ENCODE peak calls at places on chromosomes 16 and 17, in six cellular contexts. J, G, D, A, Q and U are unnamed samples.

GRCh38 chr17:49588726-49589555 is 13.3 kb downstream of the NXPH3 start:
- DNase-seq in J (no peak), G (no peak), D (no peak), A (peak), Q (no peak), U (no peak)

GRCh38 chr17:62307196-62307595 is 73.2 kb upstream of the EFCAB3 start:
- DNase-seq in J (no peak), G (no peak), D (no peak), A (no peak), Q (no peak), U (no peak)

GRCh38 chr16:48906076-48906475 is 296.1 kb upstream of the N4BP1 start:
- DNase-seq in J (no peak), G (no peak), D (no peak), A (no peak), Q (no peak), U (no peak)

GRCh38 chr16:82753821-82754220 is 127.1 kb downstream of the CDH13 start:
- DNase-seq in J (no peak), G (no peak), D (no peak), A (peak), Q (no peak), U (no peak)

GRCh38 chr16:60929-61878 is 7.6 kb downstream of the SNRNP25 start:
- DNase-seq in J (no peak), G (no peak), D (no peak), A (no peak), Q (peak), U (no peak)

GRCh38 chr17:10243905-10244844 is 45.8 kb upstream of the GAS7 start:
- DNase-seq in J (no peak), G (no peak), D (no peak), A (no peak), Q (peak), U (no peak)

GRCh38 chr16:75497558-75497957 is 2.3 kb upstream of the CHST6 start:
- DNase-seq in J (no peak), G (no peak), D (no peak), A (peak), Q (no peak), U (no peak)

GRCh38 chr16:30142672-30143346 is 19.8 kb upstream of the MAPK3 start:
- DNase-seq in J (no peak), G (no peak), D (no peak), A (no peak), Q (no peak), U (no peak)

GRCh38 chr16:397736-398332 is 835 bp downstream of the NME4 start:
- DNase-seq in J (peak), G (no peak), D (peak), A (peak), Q (peak), U (peak)

GRCh38 chr16:5025171-5025632 is 8.5 kb downstream of the NAGPA start:
- DNase-seq in J (no peak), G (no peak), D (peak), A (no peak), Q (no peak), U (no peak)

GRCh38 chr16:5027086-5027485 is 6.6 kb downstream of the NAGPA start:
- DNase-seq in J (no peak), G (no peak), D (no peak), A (no peak), Q (no peak), U (no peak)

GRCh38 chr16:5022521-5022920 is 11.2 kb downstream of the NAGPA start:
- DNase-seq in J (no peak), G (no peak), D (no peak), A (no peak), Q (no peak), U (no peak)

GRCh38 chr16:5026664-5027063 is 7.1 kb downstream of the NAGPA start:
- DNase-seq in J (no peak), G (no peak), D (no peak), A (no peak), Q (no peak), U (no peak)

GRCh38 chr16:5024632-5025031 is 9.1 kb downstream of the NAGPA start:
- DNase-seq in J (no peak), G (no peak), D (no peak), A (peak), Q (no peak), U (no peak)
- TF ChIP-seq CTCF in J (no peak), G (no peak), D (peak), A (no peak), Q (no peak), U (no peak)

GRCh38 chr17:48258317-48258716 is 150.8 kb downstream of the SNX11 start:
- DNase-seq in J (no peak), G (no peak), D (no peak), A (no peak), Q (no peak), U (no peak)

GRCh38 chr17:48261297-48261880 is 153.8 kb downstream of the SNX11 start:
- DNase-seq in J (no peak), G (no peak), D (peak), A (no peak), Q (no peak), U (no peak)

GRCh38 chr17:48259710-48260291 is 152.2 kb downstream of the SNX11 start:
- DNase-seq in J (no peak), G (no peak), D (no peak), A (no peak), Q (no peak), U (no peak)

DNA sequence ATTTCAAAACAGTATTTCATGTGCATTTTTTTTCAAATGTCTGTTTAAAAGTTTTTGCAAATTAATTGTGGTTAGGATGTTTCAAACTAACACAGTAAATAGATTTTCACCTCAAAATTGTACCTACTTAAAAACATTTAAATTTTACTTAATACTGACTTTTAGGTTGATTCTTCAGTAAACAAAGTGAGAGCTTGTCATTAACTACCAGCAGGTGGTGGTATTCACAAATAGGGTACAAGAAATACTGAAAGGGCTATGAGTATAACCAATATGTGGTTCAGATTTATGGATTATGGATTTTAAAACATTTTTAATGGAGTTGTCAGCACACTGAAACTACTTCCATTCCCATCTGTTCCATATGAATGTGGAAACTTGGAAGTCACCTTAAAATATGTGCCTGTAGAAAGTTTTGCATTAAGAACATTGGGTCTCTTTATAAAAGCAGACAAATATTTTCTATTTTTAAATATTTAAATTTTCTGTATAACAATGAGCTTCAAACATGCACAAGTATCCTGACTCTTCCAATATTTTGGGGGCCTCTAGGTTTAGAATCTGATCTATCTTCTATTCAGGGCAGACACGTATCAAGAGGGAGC is 155.5 kb downstream of the SNX11 start:
- DNase-seq in J (no peak), G (no peak), D (no peak), A (no peak), Q (no peak), U (no peak)
- TF ChIP-seq CTCF in J (peak), G (peak), D (peak), A (peak), Q (peak), U (peak)

DNA sequence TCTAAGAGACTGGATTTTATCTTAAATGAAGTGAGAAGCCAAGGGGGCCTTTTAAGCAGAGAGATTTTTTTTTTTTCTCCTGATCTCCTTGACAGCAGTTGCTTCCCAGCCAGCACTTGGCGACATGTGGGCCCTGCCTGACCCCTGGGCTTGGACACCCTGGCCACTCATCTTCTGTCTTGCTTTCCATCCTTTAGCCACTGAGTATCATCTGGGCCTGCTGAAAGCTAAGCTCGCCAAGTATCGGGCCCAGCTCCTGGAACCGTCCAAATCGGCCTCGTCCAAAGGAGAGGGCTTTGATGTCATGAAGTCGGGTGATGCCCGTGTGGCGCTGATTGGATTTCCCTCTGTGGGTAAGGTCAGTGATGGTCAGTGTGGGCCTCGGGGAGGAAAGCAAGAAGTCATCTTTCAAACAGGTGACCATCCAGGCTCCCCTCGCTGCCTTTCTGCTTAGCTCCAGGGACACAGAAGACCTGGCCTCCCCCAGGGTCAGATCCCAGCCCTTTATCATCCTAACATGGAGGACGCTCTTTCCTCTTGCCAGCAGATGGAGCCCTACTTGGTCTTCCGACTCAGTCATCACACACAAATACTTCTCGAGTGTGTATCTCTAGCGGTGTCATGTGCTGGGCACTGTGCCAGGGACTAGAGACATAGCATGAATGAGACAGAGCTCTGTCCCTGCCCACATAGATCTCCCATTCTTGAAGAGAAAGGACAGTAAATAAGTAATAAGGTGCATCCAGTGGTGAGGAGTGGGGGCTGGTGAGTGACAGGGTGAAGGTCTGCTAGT is 6.1 kb downstream of the DRG2 start:
- DNase-seq in J (peak), G (no peak), D (no peak), A (peak), Q (no peak), U (no peak)
- TF ChIP-seq CTCF in J (no peak), G (no peak), D (peak), A (peak), Q (peak), U (no peak)

GRCh38 chr17:76887809-76888208 is 19.6 kb downstream of the MGAT5B start:
- DNase-seq in J (no peak), G (no peak), D (no peak), A (no peak), Q (no peak), U (no peak)
- TF ChIP-seq CTCF in J (no peak), G (no peak), D (no peak), A (no peak), Q (no peak), U (no peak)

GRCh38 chr17:81712468-81713003 is 452 bp downstream of the SLC25A10 start:
- DNase-seq in J (no peak), G (no peak), D (peak), A (no peak), Q (no peak), U (no peak)
- TF ChIP-seq CTCF in J (no peak), G (no peak), D (peak), A (no peak), Q (no peak), U (no peak)